ENCODE peak calls at places on chromosomes 3 and 15, in seven cellular contexts. C is EL; E is stimulated activated naive B cell treated with anti-CD40 and anti-IgM and Interleukin-4, amounts not matched to agents 10 μg/mL and 1 μg/mL and 100 μg/mL, for 72 hours; I is activated CD4-positive, alpha-beta T cell treated with anti-CD3 and anti-CD28 coated beads for 36 hours; L is body of pancreas; D is ELR; V is KBM-7. O is an unnamed sample.

GRCh38 chr15:93942140-93942808 is 289.1 kb upstream of the MCTP2 start:
- DNase-seq in C (no peak), E (no peak), I (no peak), L (no peak), D (no peak), V (no peak), O (no peak)

GRCh38 chr15:101020451-101020850 is 101.3 kb downstream of the LRRK1 start:
- DNase-seq in C (no peak), E (no peak), I (no peak), L (no peak), D (no peak), V (no peak), O (no peak)

GRCh38 chr3:185781759-185782158 is 43.1 kb downstream of the IGF2BP2 start:
- DNase-seq in C (peak; percentile 77), E (no peak), I (no peak), L (no peak), D (peak; percentile 92), V (no peak), O (no peak)

GRCh38 chr3:45760878-45761711 is 35.2 kb downstream of the SLC6A20 start:
- DNase-seq in C (peak; percentile 58), E (peak; percentile 24), I (peak; percentile 68), L (peak; percentile 62), D (peak; percentile 66), V (peak; percentile 49), O (peak; percentile 83)

GRCh38 chr15:101323793-101324505 is 28.9 kb upstream of the SNRPA1 start:
- DNase-seq in C (no peak), E (no peak), I (no peak), L (no peak), D (no peak), V (no peak), O (no peak)

GRCh38 chr3:193831495-193832455 is 238.8 kb downstream of the OPA1 start:
- DNase-seq in C (no peak), E (peak; percentile 54), I (no peak), L (peak; percentile 60), D (no peak), V (no peak), O (no peak)

GRCh38 chr3:123843668-123844067 is 40.5 kb downstream of the MYLK start:
- DNase-seq in C (peak; percentile 47), E (no peak), I (no peak), L (no peak), D (peak; percentile 40), V (peak; percentile 30), O (no peak)

GRCh38 chr15:72202302-72202701 is 4.7 kb upstream of the GRAMD2A start:
- DNase-seq in C (no peak), E (no peak), I (no peak), L (no peak), D (no peak), V (no peak), O (no peak)

GRCh38 chr3:82423485-82423884 is 662.0 kb upstream of the GBE1 start:
- DNase-seq in C (no peak), E (no peak), I (no peak), L (no peak), D (no peak), V (no peak), O (no peak)

GRCh38 chr3:65793495-65794200 is 245.1 kb downstream of the MAGI1 start:
- DNase-seq in C (peak; percentile 15), E (no peak), I (no peak), L (no peak), D (peak; percentile 51), V (no peak), O (peak; percentile 30)